ENCODE peak calls at places on chromosomes 7 and 10, in six cellular contexts. S is WERI-Rb-1, V is HCT116, I is SJCRH30, Y is adrenal gland, A is aorta. J is an unnamed sample. For H3K36me3, the result is how much of the 10 kb centered on the place peaks cover.

GRCh38 chr7:29207469-29207868 is 12.9 kb downstream of the CHN2 start:
- DNase-seq in S (no peak), V (no peak), I (no peak), Y (no peak), A (no peak), J (no peak)

GRCh38 chr10:30047924-30048531 is 11.4 kb downstream of the JCAD start:
- DNase-seq in S (no peak), V (no peak), I (no peak), Y (no peak), A (no peak), J (no peak)

GRCh38 chr10:22697799-22698198 is 16.6 kb downstream of the PIP4K2A start:
- DNase-seq in S (no peak), V (no peak), I (no peak), Y (no peak), A (no peak), J (no peak)

GRCh38 chr10:30560326-30560725 is 69.2 kb downstream of the LYZL2 start:
- DNase-seq in S (no peak), V (no peak), I (no peak), Y (no peak), A (no peak), J (no peak)

GRCh38 chr10:119079572-119080520 is 771 bp downstream of the EIF3A start:
- DNase-seq in S (peak), V (peak), I (peak), Y (peak), A (peak), J (peak)

GRCh38 chr7:41940760-41941343 is 238.0 kb upstream of the INHBA start:
- DNase-seq in S (peak), V (peak), I (peak), Y (peak), A (peak), J (peak)

GRCh38 chr7:99392659-99393362 is 15.6 kb downstream of the PDAP1 start:
- DNase-seq in S (peak), V (no peak), I (peak), Y (peak), A (peak), J (peak)

GRCh38 chr7:134916428-134916883 is 69.9 kb upstream of the AGBL3 start:
- DNase-seq in S (no peak), V (no peak), I (no peak), Y (no peak), A (no peak), J (no peak)

GRCh38 chr7:82434275-82435022 is 9.1 kb downstream of the CACNA2D1 start:
- DNase-seq in S (no peak), V (no peak), I (no peak), Y (no peak), A (no peak), J (no peak)

GRCh38 chr7:70317356-70317755 is 719.1 kb downstream of the AUTS2 start:
- DNase-seq in S (no peak), V (no peak), I (no peak), Y (no peak), A (no peak), J (no peak)

GRCh38 chr10:3531670-3532069 is 253.3 kb downstream of the KLF6 start:
- DNase-seq in S (no peak), V (no peak), I (no peak), Y (no peak), A (no peak), J (no peak)

GRCh38 chr7:53542164-53542563 is 506.7 kb downstream of the POM121L12 start:
- DNase-seq in S (no peak), V (no peak), I (no peak), Y (no peak), A (no peak), J (no peak)

GRCh38 chr10:50585921-50586739 is 37.6 kb downstream of the SGMS1 start:
- DNase-seq in S (no peak), V (peak), I (no peak), Y (no peak), A (no peak), J (no peak)

GRCh38 chr10:49298666-49298989 is 342 bp upstream of the C10orf71 start:
- DNase-seq in S (no peak), V (no peak), I (peak), Y (no peak), A (peak), J (peak)

GRCh38 chr7:155464948-155465739 is 7.2 kb downstream of the EN2 start:
- DNase-seq in S (no peak), V (no peak), I (no peak), Y (no peak), A (peak), J (no peak)

GRCh38 chr10:79441433-79441832 is 4.0 kb downstream of the ZCCHC24 start:
- DNase-seq in S (no peak), V (no peak), I (no peak), Y (no peak), A (no peak), J (no peak)

GRCh38 chr7:130894146-130895005 is 160.4 kb upstream of the KLF14 start:
- DNase-seq in S (peak), V (peak), I (peak), Y (peak), A (peak), J (peak)

GRCh38 chr10:65544756-65545155 is 1381.1 kb upstream of the LRRTM3 start:
- DNase-seq in S (no peak), V (no peak), I (no peak), Y (no peak), A (no peak), J (no peak)

GRCh38 chr7:42522227-42522991 is 285.4 kb upstream of the GLI3 start:
- DNase-seq in S (peak), V (no peak), I (no peak), Y (no peak), A (no peak), J (no peak)

GRCh38 chr7:77199008-77199966 is at the start of gene FGL2:
- DNase-seq in S (no peak), V (no peak), I (peak), Y (peak), A (peak), J (peak)

GRCh38 chr7:19079066-19079465 is 38.4 kb downstream of the TWIST1 start:
- DNase-seq in S (no peak), V (peak), I (no peak), Y (no peak), A (no peak), J (no peak)

GRCh38 chr7:47965456-47965855 is 14.0 kb downstream of the HUS1 start:
- DNase-seq in S (no peak), V (no peak), I (no peak), Y (no peak), A (no peak), J (no peak)
- H3K36me3 ChIP-seq in S (half or more), V (half or more), I (half or more), Y (half or more), A (under half), J (under half)

GRCh38 chr7:2651847-2652735 is 20.3 kb downstream of the TTYH3 start:
- DNase-seq in S (no peak), V (no peak), I (no peak), Y (no peak), A (no peak), J (no peak)
- H3K36me3 ChIP-seq in S (half or more), V (under half), I (half or more), Y (under half), A (under half), J (under half)

GRCh38 chr7:149220534-149220933 is 18.9 kb upstream of the ZNF212 start:
- DNase-seq in S (no peak), V (no peak), I (no peak), Y (no peak), A (no peak), J (no peak)

GRCh38 chr7:149216402-149216801 is 21.1 kb downstream of the ZNF282 start:
- DNase-seq in S (no peak), V (no peak), I (no peak), Y (no peak), A (no peak), J (no peak)

GRCh38 chr7:149223176-149223575 is 16.3 kb upstream of the ZNF212 start:
- DNase-seq in S (no peak), V (no peak), I (no peak), Y (peak), A (no peak), J (no peak)

GRCh38 chr7:149217570-149217969 is 21.9 kb upstream of the ZNF212 start:
- DNase-seq in S (no peak), V (no peak), I (no peak), Y (no peak), A (peak), J (no peak)

DNA sequence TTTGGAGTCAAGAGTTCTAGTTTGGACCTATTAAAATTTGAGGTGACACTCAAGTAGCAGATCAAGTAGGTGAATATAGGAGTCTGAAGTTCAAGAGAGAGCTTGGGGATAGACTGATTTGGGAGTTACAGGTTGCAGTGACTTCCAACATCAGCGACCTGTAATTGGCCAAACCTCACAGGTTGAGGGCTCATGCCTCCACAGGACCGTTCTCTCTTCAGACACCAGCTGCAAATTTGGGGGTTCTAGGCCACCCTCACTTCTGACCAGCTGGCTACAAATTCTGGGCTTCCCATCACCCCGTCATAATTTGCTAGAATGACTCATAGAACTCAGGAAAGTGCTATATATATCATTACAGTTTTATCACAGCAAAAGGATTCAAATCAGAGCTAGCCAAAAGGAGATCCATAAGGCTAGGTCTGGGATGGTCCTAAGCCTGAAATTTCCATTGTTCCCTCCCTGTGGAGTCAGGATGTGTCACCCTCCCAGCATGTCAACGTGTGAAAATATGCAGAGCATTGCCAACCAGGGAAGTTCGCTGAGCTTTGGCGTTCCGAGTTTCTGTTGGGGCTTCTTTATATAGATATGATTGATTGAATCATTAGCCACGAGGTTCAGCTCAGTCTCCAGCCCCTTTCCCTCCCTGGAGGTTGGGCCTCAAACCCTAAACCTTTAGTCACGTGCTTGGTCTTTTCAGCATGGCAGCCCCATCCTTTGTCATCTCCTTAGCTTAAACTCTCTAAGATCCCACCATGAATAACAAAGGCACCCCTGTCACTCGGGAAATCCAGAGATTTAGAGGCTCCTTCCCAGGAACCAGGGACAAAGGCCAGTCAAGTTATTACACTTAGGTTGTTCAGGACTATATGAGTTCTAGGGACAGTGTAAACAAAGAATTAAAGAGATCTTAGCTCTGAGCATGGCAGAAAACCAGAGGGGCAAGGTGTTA is 20.7 kb upstream of the ZNF212 start:
- DNase-seq in S (no peak), V (no peak), I (no peak), Y (no peak), A (no peak), J (no peak)
- H3K36me3 ChIP-seq in S (half or more), V (under half), I (half or more), Y (half or more), A (under half), J (under half)

GRCh38 chr10:128116851-128117615 is 9.2 kb downstream of the MKI67 start:
- DNase-seq in S (no peak), V (no peak), I (no peak), Y (no peak), A (no peak), J (no peak)
- H3K36me3 ChIP-seq in S (half or more), V (half or more), I (half or more), Y (under half), A (under half), J (under half)

GRCh38 chr7:5222861-5223411 is 32.9 kb downstream of the WIPI2 start:
- DNase-seq in S (no peak), V (no peak), I (no peak), Y (no peak), A (peak), J (no peak)
- H3K36me3 ChIP-seq in S (half or more), V (under half), I (under half), Y (half or more), A (under half), J (half or more)

DNA sequence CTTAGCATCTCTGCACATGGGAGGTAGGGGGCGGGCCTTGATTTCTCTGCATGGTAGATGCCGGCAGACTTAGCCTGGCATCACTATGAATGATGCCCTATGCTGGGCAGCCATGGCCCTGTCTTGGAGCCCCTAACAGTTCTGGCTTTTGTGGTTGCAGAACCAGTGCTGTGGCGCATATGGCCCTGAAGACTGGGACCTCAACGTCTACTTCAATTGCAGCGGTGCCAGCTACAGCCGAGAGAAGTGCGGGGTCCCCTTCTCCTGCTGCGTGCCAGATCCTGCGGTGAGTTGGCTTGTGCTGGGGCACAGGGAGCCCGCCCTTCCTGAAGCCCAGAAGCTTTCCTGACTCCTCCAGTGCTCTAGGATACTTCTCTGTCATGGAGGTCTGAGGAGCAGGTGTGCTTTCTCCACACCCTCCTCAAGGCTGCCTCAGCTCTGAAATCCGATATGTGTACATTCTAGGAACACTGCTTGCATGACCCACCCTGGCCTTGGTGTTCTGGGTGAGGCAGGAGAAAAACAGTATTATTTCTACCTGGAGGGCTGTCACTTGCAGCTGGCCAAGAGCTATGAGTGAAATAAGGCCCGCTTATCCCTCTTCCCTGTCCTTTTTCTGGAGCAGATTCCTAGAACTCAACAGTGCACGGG is 25.6 kb upstream of the SH2D4B start:
- DNase-seq in S (no peak), V (no peak), I (no peak), Y (peak), A (peak), J (no peak)
- H3K36me3 ChIP-seq in S (half or more), V (under half), I (under half), Y (half or more), A (under half), J (half or more)

GRCh38 chr10:114312585-114312984 is 73.5 kb downstream of the VWA2 start:
- DNase-seq in S (no peak), V (no peak), I (no peak), Y (no peak), A (peak), J (no peak)
- H3K36me3 ChIP-seq in S (under half), V (under half), I (under half), Y (under half), A (under half), J (under half)

GRCh38 chr7:2637066-2637471 is 5.3 kb downstream of the TTYH3 start:
- DNase-seq in S (no peak), V (no peak), I (no peak), Y (no peak), A (no peak), J (no peak)

GRCh38 chr7:2638224-2638991 is 6.6 kb downstream of the TTYH3 start:
- DNase-seq in S (no peak), V (no peak), I (peak), Y (peak), A (peak), J (peak)

GRCh38 chr7:2639151-2639993 is 7.6 kb downstream of the TTYH3 start:
- DNase-seq in S (no peak), V (no peak), I (no peak), Y (no peak), A (no peak), J (no peak)

GRCh38 chr7:2635810-2636701 is 4.3 kb downstream of the TTYH3 start:
- DNase-seq in S (no peak), V (no peak), I (no peak), Y (peak), A (peak), J (no peak)

GRCh38 chr7:2637505-2638223 is 5.9 kb downstream of the TTYH3 start:
- DNase-seq in S (no peak), V (no peak), I (no peak), Y (peak), A (peak), J (peak)
- H3K36me3 ChIP-seq in S (under half), V (under half), I (under half), Y (under half), A (under half), J (under half)

GRCh38 chr10:16788778-16789177 is 28.4 kb downstream of the RSU1 start:
- DNase-seq in S (no peak), V (no peak), I (no peak), Y (no peak), A (no peak), J (no peak)

GRCh38 chr10:16788125-16788524 is 29.1 kb downstream of the RSU1 start:
- DNase-seq in S (no peak), V (no peak), I (no peak), Y (no peak), A (no peak), J (no peak)

GRCh38 chr10:16789765-16790164 is 27.5 kb downstream of the RSU1 start:
- DNase-seq in S (no peak), V (no peak), I (no peak), Y (no peak), A (no peak), J (no peak)

GRCh38 chr10:16787361-16787791 is 29.8 kb downstream of the RSU1 start:
- DNase-seq in S (no peak), V (no peak), I (no peak), Y (no peak), A (no peak), J (no peak)

GRCh38 chr10:16789266-16789665 is 28.0 kb downstream of the RSU1 start:
- DNase-seq in S (no peak), V (no peak), I (no peak), Y (no peak), A (no peak), J (no peak)
- H3K36me3 ChIP-seq in S (under half), V (under half), I (under half), Y (under half), A (under half), J (under half)

J was measured in gastrocnemius medialis.